ENCODE peak calls at places on chromosomes 11 and 22, in eight cellular contexts. Q is HCT116, S is endothelial cell of umbilical vein, P is transverse colon, V is GM23338, H is stomach, B is Panc1, A is breast epithelium. M is an unnamed sample.
A peak's percentile ranks its signal among the peaks of the same experiment; 100 is the strongest.

GRCh38 chr11:130179396-130180306 is 20.1 kb downstream of the ST14 start:
- DNase-seq in Q (no peak), S (no peak), P (peak; percentile 63), V (no peak), H (no peak), B (no peak), A (no peak), M (no peak)

GRCh38 chr22:50548046-50548912 is 2.6 kb downstream of the KLHDC7B start:
- DNase-seq in Q (no peak), S (no peak), P (peak; percentile 50), V (no peak), H (no peak), B (no peak), A (no peak), M (no peak)

GRCh38 chr22:21727768-21728167 is 7.8 kb downstream of the YPEL1 start:
- DNase-seq in Q (no peak), S (no peak), P (no peak), V (no peak), H (no peak), B (no peak), A (no peak), M (no peak)

GRCh38 chr11:67379061-67380058 is 6.0 kb upstream of the CLCF1 start:
- DNase-seq in Q (no peak), S (no peak), P (no peak), V (no peak), H (no peak), B (no peak), A (no peak), M (no peak)

GRCh38 chr11:8426076-8426475 is 162.4 kb upstream of the LMO1 start:
- DNase-seq in Q (no peak), S (no peak), P (no peak), V (no peak), H (no peak), B (no peak), A (no peak), M (no peak)

GRCh38 chr11:116913000-116913399 is 75.6 kb upstream of the APOA1 start:
- DNase-seq in Q (no peak), S (peak; percentile 56), P (no peak), V (no peak), H (no peak), B (no peak), A (no peak), M (no peak)

GRCh38 chr11:78351979-78352731 is 65.5 kb downstream of the GAB2 start:
- DNase-seq in Q (no peak), S (no peak), P (no peak), V (no peak), H (no peak), B (no peak), A (no peak), M (no peak)

GRCh38 chr11:44383246-44383645 is 73.3 kb upstream of the ALX4 start:
- DNase-seq in Q (no peak), S (no peak), P (no peak), V (no peak), H (no peak), B (no peak), A (no peak), M (no peak)

GRCh38 chr22:19035474-19036228 is 86.6 kb downstream of the DGCR2 start:
- DNase-seq in Q (no peak), S (no peak), P (no peak), V (peak; percentile 74), H (peak; percentile 23), B (no peak), A (no peak), M (no peak)

GRCh38 chr11:86876716-86877234 is 76.4 kb downstream of the PRSS23 start:
- DNase-seq in Q (no peak), S (no peak), P (no peak), V (peak; percentile 43), H (no peak), B (no peak), A (no peak), M (no peak)

GRCh38 chr11:128686045-128686741 is 7.7 kb upstream of the FLI1 start:
- DNase-seq in Q (no peak), S (no peak), P (no peak), V (peak; percentile 74), H (no peak), B (no peak), A (no peak), M (no peak)

GRCh38 chr11:41878158-41878557 is 418.7 kb upstream of the LRRC4C start:
- DNase-seq in Q (no peak), S (no peak), P (no peak), V (no peak), H (no peak), B (no peak), A (no peak), M (no peak)
- H3K27ac ChIP-seq in Q (no peak overlapping the region), S (no peak overlapping the region), P (no peak overlapping the region), V (no peak overlapping the region), H (no peak overlapping the region), B (no peak overlapping the region), A (no peak overlapping the region), M (no peak overlapping the region)

GRCh38 chr22:41996826-41997225 is 1.8 kb upstream of the WBP2NL start:
- DNase-seq in Q (no peak), S (no peak), P (no peak), V (no peak), H (no peak), B (no peak), A (no peak), M (no peak)

GRCh38 chr22:42000466-42000865 is 1.9 kb downstream of the WBP2NL start:
- DNase-seq in Q (no peak), S (no peak), P (no peak), V (no peak), H (no peak), B (no peak), A (no peak), M (no peak)

GRCh38 chr22:42001706-42002105 is 3.1 kb downstream of the WBP2NL start:
- DNase-seq in Q (no peak), S (no peak), P (no peak), V (no peak), H (no peak), B (no peak), A (no peak), M (no peak)

GRCh38 chr22:42001127-42001526 is 2.5 kb downstream of the WBP2NL start:
- DNase-seq in Q (no peak), S (peak; percentile 32), P (no peak), V (no peak), H (no peak), B (no peak), A (no peak), M (no peak)

DNA sequence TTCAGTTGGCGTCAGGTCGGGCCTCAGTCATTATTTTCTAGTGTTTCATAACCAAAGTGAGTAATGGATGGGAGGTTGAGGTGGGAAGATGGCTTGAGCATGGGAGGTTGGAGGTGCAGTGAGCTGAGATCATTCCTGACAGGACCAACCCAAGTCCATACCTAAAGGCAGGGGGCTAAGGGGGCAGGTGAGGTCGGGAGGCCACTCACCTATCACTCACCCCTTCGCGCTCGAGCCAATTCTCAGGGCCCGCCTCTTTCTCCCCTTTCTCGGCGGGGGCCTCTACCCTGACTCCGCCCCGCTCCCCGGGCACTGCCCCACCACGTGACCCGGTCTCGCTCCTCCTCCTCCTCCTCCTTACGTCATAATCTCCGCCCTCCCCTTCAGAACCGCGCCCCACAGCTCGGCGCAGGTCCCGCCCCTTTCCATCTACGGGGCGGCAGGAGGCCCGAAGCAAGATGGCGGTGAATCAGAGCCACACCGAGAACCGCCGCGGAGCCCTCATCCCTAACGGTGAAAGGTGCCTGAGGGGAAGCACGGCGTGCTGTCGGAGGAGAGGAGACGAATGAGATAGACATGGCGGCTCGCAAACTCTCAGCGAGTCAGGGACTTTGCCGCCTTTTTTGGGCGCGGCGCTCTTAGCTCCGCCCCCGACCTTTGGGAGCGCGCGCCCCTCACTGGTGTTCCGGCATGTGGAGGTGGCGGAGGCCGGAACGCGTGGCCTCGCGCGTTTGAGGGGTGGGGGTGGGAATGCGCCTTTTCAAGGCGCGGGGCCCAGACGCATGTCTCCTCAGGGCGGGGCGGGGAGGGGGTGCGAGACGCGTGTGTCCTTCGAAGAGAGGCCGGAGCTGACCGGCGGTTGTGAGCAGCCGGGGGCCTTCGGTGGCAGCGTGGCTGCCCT is at the start of gene WBP2NL:
- DNase-seq in Q (no peak), S (peak; percentile 79), P (peak; percentile 91), V (peak; percentile 37), H (peak; percentile 92), B (peak; percentile 10), A (peak; percentile 88), M (no peak)
- H3K4me3 ChIP-seq in Q (no peak within 1 kb of the TSS), S (peak within 1 kb of the TSS; percentile 19), P (peak within 1 kb of the TSS; percentile 46), V (no peak within 1 kb of the TSS), H (peak within 1 kb of the TSS; percentile 60), B (peak within 1 kb of the TSS; percentile 30), A (peak within 1 kb of the TSS; percentile 60), M (no peak within 1 kb of the TSS)

GRCh38 chr22:31103111-31103510 is 4.3 kb downstream of the SELENOM start:
- DNase-seq in Q (no peak), S (no peak), P (no peak), V (no peak), H (no peak), B (no peak), A (no peak), M (no peak)

GRCh38 chr22:31103899-31104694 is 3.3 kb downstream of the SELENOM start:
- DNase-seq in Q (no peak), S (no peak), P (no peak), V (no peak), H (no peak), B (no peak), A (no peak), M (no peak)

GRCh38 chr22:31105282-31105929 is 2.0 kb downstream of the SELENOM start:
- DNase-seq in Q (no peak), S (no peak), P (no peak), V (no peak), H (no peak), B (no peak), A (no peak), M (no peak)

GRCh38 chr22:31106001-31106571 is 1.3 kb downstream of the SELENOM start:
- DNase-seq in Q (no peak), S (no peak), P (no peak), V (no peak), H (no peak), B (no peak), A (no peak), M (no peak)

DNA sequence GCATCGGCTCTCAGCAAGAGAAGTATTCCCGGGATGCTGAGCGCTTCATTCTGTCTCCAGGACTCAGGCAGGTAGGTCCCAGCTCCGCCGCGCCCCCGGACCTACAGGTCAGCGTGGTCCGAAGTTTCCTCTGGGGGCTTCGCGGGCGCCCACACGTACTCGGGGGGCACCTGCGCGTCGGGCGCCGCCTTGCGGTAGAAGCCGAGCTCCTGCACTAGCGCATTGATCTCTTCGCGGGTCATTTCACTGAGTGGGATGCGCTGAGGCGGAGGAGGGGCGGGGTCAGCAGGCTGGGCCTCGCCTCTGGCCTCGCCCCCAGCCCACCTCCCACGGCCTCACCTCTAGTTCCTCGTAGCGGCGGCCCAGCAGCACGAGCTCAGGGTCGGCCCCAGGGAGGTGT is 2.5 kb downstream of the SELENOM start:
- DNase-seq in Q (no peak), S (no peak), P (no peak), V (peak; percentile 93), H (no peak), B (no peak), A (no peak), M (no peak)
- TF ChIP-seq POLR2AphosphoS5 in Q (no peak), S (peak; percentile 75), P (peak; percentile 19), V (peak; percentile 50), H (no peak), B (no peak), A (no peak), M (no peak)

DNA sequence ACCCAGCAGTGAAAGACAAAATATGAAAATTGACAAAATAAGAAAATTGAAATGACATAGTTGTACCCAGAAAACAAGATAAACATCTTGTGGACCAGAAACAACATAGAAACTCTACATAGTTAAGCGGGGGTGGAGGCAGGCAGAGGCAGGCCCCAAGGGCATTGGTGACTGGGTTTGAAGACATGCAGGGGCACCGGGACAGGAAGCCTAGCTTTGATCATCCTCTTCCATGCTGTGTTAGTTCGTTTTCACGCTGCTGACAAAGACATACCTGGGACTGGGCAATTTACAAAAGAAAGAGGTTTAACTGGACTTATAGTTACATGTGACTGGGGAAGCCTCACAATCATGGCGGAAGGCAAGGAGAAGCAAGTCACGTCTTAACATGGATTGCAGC is 33.5 kb upstream of the CRTAM start:
- DNase-seq in Q (no peak), S (no peak), P (no peak), V (no peak), H (no peak), B (no peak), A (no peak), M (no peak)
- H3K27ac ChIP-seq in Q (no peak overlapping the region), S (no peak overlapping the region), P (no peak overlapping the region), V (no peak overlapping the region), H (no peak overlapping the region), B (no peak overlapping the region), A (peak overlapping the region; percentile 76), M (no peak overlapping the region)

M was measured in SK-N-MC.